ENCODE peak calls at places on chromosome 5, in ten cellular contexts. Q, R, C, K, M, E, V, H, B and T are unnamed samples.

GRCh38 chr5:176735383-176736265 is 74.7 kb upstream of the UNC5A start:
- DNase-seq in R (no peak), K (no peak), M (no peak), H (no peak), B (no peak), Q (peak), C (no peak), E (peak), V (no peak), T (no peak)

GRCh38 chr5:83556190-83556589 is 84.6 kb downstream of the VCAN start:
- DNase-seq in H (no peak), R (no peak), V (no peak), K (no peak), M (no peak), B (no peak), C (no peak), E (no peak), Q (no peak), T (no peak)

GRCh38 chr5:15388856-15389255 is 111.1 kb upstream of the FBXL7 start:
- DNase-seq in E (no peak), B (no peak), R (no peak), C (no peak), V (no peak), H (no peak), M (no peak), K (no peak), Q (no peak), T (no peak)

GRCh38 chr5:69271376-69271775 is 36.7 kb downstream of the CDK7 start:
- DNase-seq in M (no peak), H (no peak), R (no peak), V (no peak), B (no peak), K (no peak), Q (peak), C (peak), E (peak), T (peak)

GRCh38 chr5:157670662-157671591 is at the start of gene C5orf52:
- DNase-seq in V (peak), B (peak), K (peak), H (no peak), R (no peak), E (peak), Q (peak), M (no peak), C (peak), T (peak)

GRCh38 chr5:177501874-177502678 is 4.7 kb upstream of the PDLIM7 start:
- DNase-seq in V (no peak), C (no peak), H (no peak), Q (no peak), E (no peak), R (no peak), K (no peak), M (no peak), B (no peak), T (no peak)

GRCh38 chr5:131515348-131515747 is 119.7 kb downstream of the RAPGEF6 start:
- DNase-seq in Q (no peak), K (no peak), H (no peak), E (no peak), V (no peak), C (no peak), B (no peak), R (no peak), M (no peak), T (no peak)

GRCh38 chr5:34061993-34062392 is 19.0 kb upstream of the C1QTNF3 start:
- DNase-seq in E (no peak), B (no peak), H (no peak), C (no peak), Q (no peak), V (no peak), K (no peak), R (no peak), M (no peak), T (no peak)

GRCh38 chr5:158754018-158754514 is 345.6 kb downstream of the EBF1 start:
- DNase-seq in M (no peak), B (no peak), V (no peak), H (no peak), Q (no peak), K (no peak), E (no peak), R (no peak), C (no peak), T (no peak)

GRCh38 chr5:137782055-137782454 is 27.9 kb upstream of the HNRNPA0 start:
- DNase-seq in V (no peak), B (no peak), C (no peak), K (no peak), H (no peak), E (no peak), Q (no peak), M (no peak), R (no peak), T (no peak)

GRCh38 chr5:107361945-107362344 is 308.8 kb downstream of the EFNA5 start:
- DNase-seq in B (no peak), H (no peak), V (no peak), R (no peak), C (peak), Q (no peak), M (no peak), E (no peak), K (no peak), T (no peak)

GRCh38 chr5:104643320-104643719 is 1080.7 kb upstream of the NUDT12 start:
- DNase-seq in M (no peak), Q (no peak), C (no peak), V (no peak), H (no peak), E (no peak), K (no peak), R (no peak), B (no peak), T (no peak)

GRCh38 chr5:155082401-155082800 is 68.8 kb downstream of the KIF4B start:
- DNase-seq in V (peak), R (no peak), B (no peak), K (no peak), H (peak), M (no peak), Q (no peak), C (no peak), E (no peak), T (no peak)

GRCh38 chr5:127754259-127754658 is 51.1 kb downstream of the CCDC192 start:
- DNase-seq in H (no peak), B (no peak), M (no peak), V (no peak), C (peak), R (no peak), Q (no peak), E (no peak), K (no peak), T (no peak)

GRCh38 chr5:2192496-2192895 is 309.8 kb upstream of the IRX4 start:
- DNase-seq in K (no peak), B (no peak), Q (no peak), V (no peak), C (no peak), R (no peak), E (no peak), M (no peak), H (no peak), T (no peak)

GRCh38 chr5:1546556-1546955 is 22.8 kb upstream of the LPCAT1 start:
- DNase-seq in E (peak), R (no peak), B (no peak), V (no peak), C (peak), M (no peak), Q (peak), K (no peak), H (no peak), T (no peak)

GRCh38 chr5:34538026-34538672 is 118.0 kb upstream of the RAI14 start:
- DNase-seq in R (no peak), C (no peak), B (no peak), K (no peak), E (no peak), V (no peak), M (no peak), H (no peak), Q (no peak), T (no peak)

GRCh38 chr5:159324986-159325385 is 5.3 kb downstream of the IL12B start:
- DNase-seq in M (no peak), C (no peak), E (no peak), K (no peak), Q (no peak), V (no peak), B (no peak), H (no peak), R (no peak), T (no peak)

GRCh38 chr5:133423618-133424282 is 188.6 kb downstream of the FSTL4 start:
- DNase-seq in B (peak), Q (peak), H (peak), E (peak), R (peak), V (peak), C (peak), M (no peak), K (peak), T (peak)

GRCh38 chr5:122099060-122099790 is 21.2 kb upstream of the LOX start:
- DNase-seq in E (no peak), Q (no peak), K (no peak), R (no peak), H (peak), B (no peak), V (no peak), C (no peak), M (no peak), T (no peak)

GRCh38 chr5:173479711-173480110 is 136.7 kb downstream of the BOD1 start:
- DNase-seq in B (no peak), H (no peak), Q (no peak), E (no peak), R (no peak), M (no peak), V (no peak), C (no peak), K (no peak), T (no peak)

GRCh38 chr5:11905209-11905608 is 963 bp upstream of the CTNND2 start:
- DNase-seq in Q (no peak), R (no peak), M (no peak), E (no peak), H (no peak), C (peak), K (no peak), B (no peak), V (no peak), T (no peak)

GRCh38 chr5:128271859-128272446 is 188.4 kb downstream of the SLC12A2 start:
- DNase-seq in K (no peak), R (no peak), E (no peak), H (peak), C (no peak), V (peak), B (no peak), M (no peak), Q (no peak), T (no peak)

GRCh38 chr5:141814064-141814982 is 63.9 kb downstream of the PCDH1 start:
- DNase-seq in K (no peak), C (peak), H (peak), Q (peak), B (peak), E (peak), V (peak), R (no peak), M (no peak), T (peak)

GRCh38 chr5:172958268-172959046 is 767 bp upstream of the RPL26L1 start:
- DNase-seq in R (peak), K (no peak), Q (peak), E (peak), B (peak), H (peak), M (peak), C (peak), V (peak), T (peak)

GRCh38 chr5:89769975-89770374 is 639.6 kb downstream of the CETN3 start:
- DNase-seq in K (no peak), M (no peak), V (no peak), R (no peak), E (no peak), Q (no peak), H (peak), B (no peak), C (no peak), T (no peak)

GRCh38 chr5:5665225-5666075 is 243.0 kb downstream of the ICE1 start:
- DNase-seq in Q (no peak), M (no peak), R (no peak), E (no peak), C (no peak), B (no peak), H (peak), K (peak), V (no peak), T (peak)

GRCh38 chr5:95822408-95823240 is at the start of gene GLRX:
- DNase-seq in K (peak), H (peak), M (peak), Q (peak), E (peak), R (peak), V (peak), C (peak), B (no peak), T (peak)

GRCh38 chr5:95823241-95823737 is 763 bp upstream of the GLRX start:
- DNase-seq in R (no peak), E (no peak), C (no peak), H (no peak), M (no peak), K (no peak), Q (no peak), B (no peak), V (no peak), T (no peak)

GRCh38 chr5:95824747-95825146 is 2.2 kb upstream of the GLRX start:
- DNase-seq in K (no peak), C (no peak), B (no peak), R (no peak), M (no peak), H (no peak), V (no peak), E (no peak), Q (no peak), T (no peak)

GRCh38 chr5:95822038-95822407 is 503 bp downstream of the GLRX start:
- DNase-seq in K (peak), C (peak), B (no peak), V (peak), Q (peak), M (peak), R (no peak), H (no peak), E (peak), T (peak)

GRCh38 chr5:95823738-95824609 is 1.4 kb upstream of the GLRX start:
- DNase-seq in C (peak), V (peak), R (peak), M (no peak), H (peak), K (no peak), Q (peak), E (peak), B (no peak), T (peak)
- TF ChIP-seq POLR2A in C (no peak), V (no peak), R (no peak), M (no peak), H (peak), K (no peak), Q (no peak), E (no peak), B (no peak), T (no peak)

DNA sequence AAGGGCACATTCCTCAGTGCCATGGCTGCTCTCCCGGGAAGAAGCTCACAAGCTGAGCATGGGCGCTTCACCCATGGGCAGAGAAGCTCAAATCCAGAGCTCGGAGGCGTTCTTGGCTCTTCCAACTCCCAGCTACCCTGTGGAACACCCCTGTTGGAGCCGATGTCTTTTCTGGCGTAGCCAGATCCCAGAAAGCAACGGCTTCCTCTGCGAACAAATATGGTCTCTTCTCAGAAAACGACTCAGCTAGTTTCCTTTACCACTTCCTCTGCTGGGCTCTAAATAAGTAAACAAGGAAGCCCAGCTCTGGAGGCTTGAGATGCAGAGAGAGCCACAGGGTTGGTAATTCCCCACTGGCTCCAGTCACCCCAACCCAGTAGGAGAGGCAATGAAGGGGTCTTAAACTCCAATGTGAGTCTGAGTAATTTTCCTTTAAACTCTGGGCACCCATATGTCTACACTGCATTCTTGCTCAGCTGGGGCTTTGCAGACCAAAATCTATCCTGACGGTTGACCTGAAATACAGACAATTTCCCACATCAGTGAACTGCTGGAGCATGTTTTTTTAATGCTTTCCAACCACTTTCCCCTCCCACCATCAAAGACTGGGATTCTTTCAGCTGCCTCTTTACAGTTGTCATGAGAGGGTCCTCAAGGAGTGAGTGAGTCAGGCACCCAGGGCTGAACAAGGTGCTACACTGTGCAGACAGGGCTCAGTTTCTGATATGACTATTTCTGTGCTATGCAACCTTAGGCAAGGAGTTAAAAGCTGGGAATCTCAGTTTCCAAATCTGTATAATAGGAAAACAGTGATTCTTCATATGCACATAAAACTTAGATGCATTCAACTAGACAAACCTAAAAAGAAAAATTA is at the start of gene LCP2:
- DNase-seq in M (no peak), E (no peak), C (no peak), K (no peak), V (no peak), H (no peak), R (no peak), Q (no peak), B (no peak), T (peak)
- TF ChIP-seq POLR2A in M (no peak), E (no peak), C (peak), K (no peak), V (no peak), H (no peak), R (peak), Q (no peak), B (peak), T (no peak)

GRCh38 chr5:181241393-181241975 is 2.2 kb downstream of the RACK1 start:
- DNase-seq in B (no peak), K (no peak), V (no peak), C (no peak), E (no peak), H (no peak), Q (no peak), M (no peak), R (no peak), T (no peak)
- TF ChIP-seq POLR2A in B (no peak), K (no peak), V (no peak), C (no peak), E (no peak), H (no peak), Q (no peak), M (no peak), R (no peak), T (no peak)

GRCh38 chr5:17445185-17445584 is 52.8 kb upstream of the TAF11L2 start:
- DNase-seq in V (no peak), Q (no peak), H (no peak), K (no peak), R (no peak), M (no peak), C (no peak), E (no peak), B (no peak), T (no peak)

GRCh38 chr5:17441351-17441750 is 56.7 kb upstream of the TAF11L2 start:
- DNase-seq in M (no peak), V (no peak), C (no peak), B (no peak), K (no peak), R (no peak), H (no peak), E (no peak), Q (no peak), T (no peak)

GRCh38 chr5:17444496-17444895 is 53.5 kb upstream of the TAF11L2 start:
- DNase-seq in V (no peak), E (no peak), C (no peak), R (no peak), K (no peak), B (no peak), M (no peak), H (no peak), Q (no peak), T (no peak)

GRCh38 chr5:17440766-17441165 is 57.3 kb upstream of the TAF11L2 start:
- DNase-seq in B (no peak), V (no peak), H (no peak), M (no peak), K (no peak), Q (no peak), R (no peak), E (no peak), C (no peak), T (no peak)

GRCh38 chr5:17443333-17444125 is 54.5 kb upstream of the TAF11L2 start:
- DNase-seq in K (no peak), C (no peak), E (no peak), M (no peak), Q (no peak), B (no peak), V (no peak), R (no peak), H (no peak), T (no peak)
- TF ChIP-seq POLR2A in K (no peak), C (no peak), E (no peak), M (no peak), Q (no peak), B (no peak), V (no peak), R (no peak), H (no peak), T (no peak)

GRCh38 chr5:42516282-42517042 is 93.2 kb downstream of the GHR start:
- DNase-seq in B (no peak), E (no peak), R (no peak), K (no peak), V (no peak), H (no peak), Q (no peak), C (no peak), M (no peak), T (no peak)
- TF ChIP-seq POLR2A in B (no peak), E (no peak), R (no peak), K (no peak), V (no peak), H (no peak), Q (no peak), C (no peak), M (no peak), T (no peak)